ENCODE peak calls at places on chromosome 16, in five cellular contexts. V, D, H, I and M are unnamed samples.

GRCh38 chr16:67939507-67940435 is 3.1 kb upstream of the PSMB10 start:
- DNase-seq in H (no peak), V (no peak), D (peak; percentile 72), I (peak; percentile 35), M (peak; percentile 20)

GRCh38 chr16:72763927-72764628 is 283.9 kb downstream of the ZFHX3 start:
- DNase-seq in V (no peak), D (no peak), I (no peak), H (no peak), M (no peak)

GRCh38 chr16:47311738-47312505 is 148.9 kb downstream of the ITFG1 start:
- DNase-seq in V (no peak), H (no peak), I (no peak), D (no peak), M (no peak)

GRCh38 chr16:9665851-9666271 is 516.4 kb downstream of the GRIN2A start:
- DNase-seq in D (peak; percentile 52), I (no peak), H (no peak), V (no peak), M (no peak)

GRCh38 chr16:20740007-20740883 is 1.4 kb downstream of the THUMPD1 start:
- DNase-seq in I (no peak), H (no peak), D (peak; percentile 33), V (no peak), M (no peak)

GRCh38 chr16:27759947-27760844 is 210.3 kb downstream of the KATNIP start:
- DNase-seq in H (no peak), V (no peak), D (no peak), I (no peak), M (no peak)

GRCh38 chr16:14389359-14389758 is 240.7 kb downstream of the PARN start:
- DNase-seq in D (no peak), V (no peak), I (no peak), H (no peak), M (no peak)

GRCh38 chr16:73140944-73141343 is 93.0 kb upstream of the ZFHX3 start:
- DNase-seq in I (no peak), D (no peak), H (no peak), V (no peak), M (no peak)

GRCh38 chr16:3142770-3143169 is 7.9 kb downstream of the ZNF213 start:
- DNase-seq in I (no peak), D (no peak), H (no peak), V (no peak), M (no peak)

GRCh38 chr16:3609895-3610697 is 1.3 kb downstream of the SLX4 start:
- DNase-seq in H (no peak), D (no peak), V (no peak), I (no peak), M (no peak)

GRCh38 chr16:4415538-4416199 is 727 bp downstream of the CORO7 start:
- DNase-seq in H (peak; percentile 27), I (peak; percentile 52), D (peak; percentile 75), V (no peak), M (peak; percentile 43)

GRCh38 chr16:67200491-67200890 is 1.6 kb downstream of the ELMO3 start:
- DNase-seq in V (no peak), H (no peak), I (no peak), D (no peak), M (no peak)

GRCh38 chr16:80167657-80168056 is 373.1 kb upstream of the DYNLRB2 start:
- DNase-seq in H (no peak), I (no peak), D (no peak), V (no peak), M (no peak)

GRCh38 chr16:89700649-89701424 is 668 bp downstream of the SPATA2L start:
- DNase-seq in H (peak; percentile 74), I (peak; percentile 20), V (no peak), D (peak; percentile 70), M (peak; percentile 63)

GRCh38 chr16:28569011-28569410 is 15.3 kb downstream of the SGF29 start:
- DNase-seq in D (no peak), V (no peak), H (no peak), I (no peak), M (no peak)

GRCh38 chr16:22192261-22193133 is 13.6 kb upstream of the EEF2K start:
- DNase-seq in V (peak; percentile 80), H (peak; percentile 26), D (peak; percentile 84), I (peak; percentile 63), M (peak; percentile 83)

GRCh38 chr16:84582958-84583516 is 34.8 kb downstream of the COTL1 start:
- DNase-seq in V (no peak), H (peak; percentile 47), I (no peak), D (no peak), M (no peak)

GRCh38 chr16:28265822-28266221 is 26.5 kb upstream of the SBK1 start:
- DNase-seq in D (no peak), H (no peak), I (no peak), V (no peak), M (no peak)

GRCh38 chr16:66954097-66954659 is 6.9 kb upstream of the CES3 start:
- DNase-seq in I (peak; percentile 57), V (peak; percentile 72), D (peak; percentile 94), H (peak; percentile 84), M (peak; percentile 58)

GRCh38 chr16:85399583-85400284 is 213.4 kb upstream of the GSE1 start:
- DNase-seq in V (no peak), I (no peak), D (peak; percentile 12), H (no peak), M (no peak)

GRCh38 chr16:4179020-4179419 is 62.8 kb upstream of the ADCY9 start:
- DNase-seq in V (no peak), I (no peak), H (no peak), D (no peak), M (no peak)

GRCh38 chr16:12336158-12336557 is 359.6 kb downstream of the SNX29 start:
- DNase-seq in H (no peak), I (no peak), D (no peak), V (no peak), M (no peak)

GRCh38 chr16:4572715-4573114 is 16.6 kb downstream of the C16orf96 start:
- DNase-seq in I (no peak), V (peak; percentile 44), H (no peak), D (no peak), M (no peak)

GRCh38 chr16:17296412-17296811 is 174.3 kb downstream of the XYLT1 start:
- DNase-seq in D (no peak), I (no peak), V (no peak), H (peak; percentile 11), M (no peak)

GRCh38 chr16:80346160-80346632 is 194.6 kb upstream of the DYNLRB2 start:
- DNase-seq in H (no peak), D (no peak), V (peak; percentile 4), I (no peak), M (no peak)

GRCh38 chr16:13298676-13299075 is 397.3 kb downstream of the SHISA9 start:
- DNase-seq in H (no peak), I (no peak), V (no peak), D (no peak), M (no peak)

GRCh38 chr16:69930117-69930776 is 20.9 kb upstream of the CLEC18A start:
- DNase-seq in I (no peak), D (peak; percentile 61), V (peak; percentile 35), H (peak; percentile 84), M (peak; percentile 21)

GRCh38 chr16:73131153-73131862 is 83.4 kb upstream of the ZFHX3 start:
- DNase-seq in I (no peak), V (no peak), D (no peak), H (no peak), M (no peak)

GRCh38 chr16:12419151-12419550 is 384.5 kb downstream of the CPPED1 start:
- DNase-seq in D (no peak), V (no peak), I (no peak), H (no peak), M (no peak)

GRCh38 chr16:28610595-28611270 is 889 bp upstream of the SULT1A1 start:
- DNase-seq in D (no peak), H (no peak), V (no peak), I (no peak), M (no peak)

GRCh38 chr16:7304932-7305331 is 27.7 kb upstream of the RBFOX1 start:
- DNase-seq in H (no peak), D (no peak), I (no peak), V (no peak), M (no peak)
- H3K4me3 ChIP-seq in H (no peak overlapping the region), D (no peak overlapping the region), I (no peak overlapping the region), V (peak overlapping the region; percentile 68), M (no peak overlapping the region)

DNA sequence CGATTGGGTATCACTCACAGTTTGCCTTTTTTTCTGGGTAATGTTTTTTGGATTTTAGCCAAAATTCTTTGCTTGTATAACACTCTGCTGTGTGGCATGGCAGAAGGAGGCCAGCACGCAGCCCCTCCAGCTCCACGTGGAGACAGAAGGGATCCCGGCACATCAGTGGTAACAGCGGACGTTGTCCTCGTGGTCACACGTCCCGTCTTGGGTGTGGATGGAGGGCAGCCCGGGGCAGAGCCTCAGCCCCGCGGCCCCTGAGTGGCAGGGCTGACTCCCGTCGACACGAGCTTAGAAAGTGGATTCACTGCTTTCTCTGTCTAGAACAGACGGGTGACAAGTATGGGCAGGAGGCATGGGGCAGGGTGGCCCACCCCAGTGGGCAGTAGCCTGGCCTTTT is 69.0 kb downstream of the KLHDC4 start:
- DNase-seq in V (no peak), I (no peak), D (no peak), H (no peak), M (no peak)
- H3K36me3 ChIP-seq in V (no peaks in the 10 kb centered on the region), I (no peaks in the 10 kb centered on the region), D (no peaks in the 10 kb centered on the region), H (peaks cover 16% of the 10 kb centered on the region), M (no peaks in the 10 kb centered on the region)

GRCh38 chr16:1990336-1991134 is 765 bp downstream of the SYNGR3 start:
- DNase-seq in I (no peak), V (no peak), D (peak; percentile 68), H (peak; percentile 69), M (no peak)
- H3K27ac ChIP-seq in I (no peak overlapping the region), V (no peak overlapping the region), D (no peak overlapping the region), H (no peak overlapping the region), M (peak overlapping the region; percentile 51)

GRCh38 chr16:396199-396598 is 800 bp upstream of the NME4 start:
- DNase-seq in D (no peak), H (no peak), V (no peak), I (no peak), M (no peak)
- H3K4me3 ChIP-seq in D (no peak overlapping the region), H (peak overlapping the region; percentile 96), V (peak overlapping the region; percentile 85), I (no peak overlapping the region), M (peak overlapping the region; percentile 39)

DNA sequence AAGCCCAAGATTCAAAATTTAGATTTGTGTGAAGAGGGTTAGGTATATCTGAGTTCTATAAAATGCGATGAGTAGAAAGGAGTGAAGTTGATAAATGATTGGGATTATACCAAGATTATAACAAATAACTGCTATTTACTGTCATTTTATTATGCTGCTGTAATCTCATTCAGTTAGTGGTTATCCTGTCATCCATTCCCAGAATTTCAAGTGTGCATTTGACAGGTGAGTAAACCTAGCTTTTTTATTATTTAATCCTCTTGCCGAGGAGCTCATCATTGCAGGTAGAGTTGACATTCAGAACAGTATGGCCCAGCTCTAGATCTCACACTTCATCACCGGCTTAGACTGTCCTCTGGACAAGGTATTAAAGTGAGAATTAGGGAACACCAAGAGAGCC is 1146.2 kb downstream of the CDH11 start:
- DNase-seq in I (no peak), D (no peak), H (no peak), V (no peak), M (no peak)
- H3K36me3 ChIP-seq in I (no peaks in the 10 kb centered on the region), D (no peaks in the 10 kb centered on the region), H (no peaks in the 10 kb centered on the region), V (no peaks in the 10 kb centered on the region), M (no peaks in the 10 kb centered on the region)

GRCh38 chr16:78764478-78764877 is 665.0 kb downstream of the WWOX start:
- DNase-seq in H (no peak), V (no peak), D (no peak), I (no peak), M (no peak)
- H3K27ac ChIP-seq in H (no peak overlapping the region), V (no peak overlapping the region), D (no peak overlapping the region), I (no peak overlapping the region), M (no peak overlapping the region)